ENCODE peak calls at places on chromosome 5, in seven cellular contexts. Q is keratinocyte, P is neuronal stem cell, V is lower lobe of right lung, B is spleen, K is mesendoderm, N is left ventricle myocardium inferior. F is an unnamed sample. For H3K4me1, the result is how much of the 10 kb centered on the place peaks cover.

GRCh38 chr5:136992796-136993489 is 506.2 kb downstream of the SPOCK1 start:
- DNase-seq in Q (no peak), P (no peak), V (no peak), B (no peak), K (no peak), N (no peak), F (no peak)

GRCh38 chr5:108295588-108296368 is 86.1 kb downstream of the FBXL17 start:
- DNase-seq in Q (no peak), P (no peak), V (no peak), B (no peak), K (no peak), N (no peak), F (no peak)

GRCh38 chr5:54514269-54514668 is 3.3 kb upstream of the SNX18 start:
- DNase-seq in Q (no peak), P (no peak), V (no peak), B (no peak), K (peak), N (no peak), F (no peak)

GRCh38 chr5:98736753-98737152 is 36.7 kb upstream of the RGMB start:
- DNase-seq in Q (no peak), P (no peak), V (no peak), B (no peak), K (no peak), N (no peak), F (no peak)

GRCh38 chr5:128645582-128645981 is 107.5 kb upstream of the FBN2 start:
- DNase-seq in Q (no peak), P (no peak), V (no peak), B (no peak), K (no peak), N (no peak), F (no peak)

GRCh38 chr5:65663804-65664521 is 39.1 kb downstream of the SHLD3 start:
- DNase-seq in Q (no peak), P (peak), V (no peak), B (no peak), K (peak), N (no peak), F (peak)

GRCh38 chr5:95818181-95819147 is 4.1 kb downstream of the GLRX start:
- DNase-seq in Q (no peak), P (no peak), V (peak), B (peak), K (no peak), N (no peak), F (no peak)

GRCh38 chr5:169805937-169806700 is 169.0 kb downstream of the DOCK2 start:
- DNase-seq in Q (no peak), P (no peak), V (no peak), B (no peak), K (no peak), N (no peak), F (no peak)

GRCh38 chr5:74639538-74640449 is 734 bp downstream of the ENC1 start:
- DNase-seq in Q (no peak), P (no peak), V (peak), B (no peak), K (peak), N (peak), F (no peak)

GRCh38 chr5:135174315-135175096 is 140.5 kb upstream of the PITX1 start:
- DNase-seq in Q (no peak), P (no peak), V (no peak), B (no peak), K (peak), N (no peak), F (no peak)

GRCh38 chr5:145830594-145830993 is 4.5 kb downstream of the PRELID2 start:
- DNase-seq in Q (no peak), P (no peak), V (no peak), B (no peak), K (no peak), N (no peak), F (no peak)

GRCh38 chr5:109105631-109106267 is 304.0 kb downstream of the PJA2 start:
- DNase-seq in Q (no peak), P (no peak), V (no peak), B (no peak), K (peak), N (no peak), F (no peak)

GRCh38 chr5:109316631-109317030 is 93.1 kb downstream of the PJA2 start:
- DNase-seq in Q (no peak), P (no peak), V (no peak), B (no peak), K (no peak), N (no peak), F (no peak)

GRCh38 chr5:82821978-82822927 is 254.9 kb downstream of the TMEM167A start:
- DNase-seq in Q (no peak), P (no peak), V (no peak), B (no peak), K (peak), N (no peak), F (no peak)

GRCh38 chr5:177523711-177524538 is 7.2 kb upstream of the DDX41 start:
- DNase-seq in Q (no peak), P (no peak), V (no peak), B (peak), K (no peak), N (peak), F (no peak)

GRCh38 chr5:154446183-154447073 is 631 bp downstream of the SAP30L start:
- DNase-seq in Q (no peak), P (peak), V (peak), B (peak), K (peak), N (peak), F (no peak)

GRCh38 chr5:100644206-100644605 is 109.0 kb downstream of the FAM174A start:
- DNase-seq in Q (no peak), P (no peak), V (no peak), B (no peak), K (peak), N (no peak), F (no peak)

GRCh38 chr5:33675958-33676464 is 215.8 kb downstream of the ADAMTS12 start:
- DNase-seq in Q (no peak), P (no peak), V (no peak), B (no peak), K (no peak), N (no peak), F (no peak)

GRCh38 chr5:105508519-105508918 is 1945.9 kb upstream of the NUDT12 start:
- DNase-seq in Q (no peak), P (no peak), V (no peak), B (no peak), K (no peak), N (no peak), F (no peak)

GRCh38 chr5:130099001-130099400 is 194.7 kb downstream of the CHSY3 start:
- DNase-seq in Q (no peak), P (no peak), V (no peak), B (no peak), K (no peak), N (no peak), F (no peak)

GRCh38 chr5:37926732-37927131 is 86.9 kb upstream of the GDNF start:
- DNase-seq in Q (peak), P (no peak), V (no peak), B (no peak), K (no peak), N (no peak), F (no peak)

GRCh38 chr5:125463441-125464092 is 717.1 kb upstream of the ZNF608 start:
- DNase-seq in Q (no peak), P (no peak), V (no peak), B (no peak), K (no peak), N (no peak), F (no peak)

GRCh38 chr5:153584131-153584530 is 93.7 kb downstream of the GRIA1 start:
- DNase-seq in Q (no peak), P (no peak), V (no peak), B (no peak), K (no peak), N (no peak), F (no peak)

GRCh38 chr5:180847053-180847452 is 14.0 kb downstream of the ZFP62 start:
- DNase-seq in Q (no peak), P (no peak), V (no peak), B (no peak), K (no peak), N (no peak), F (no peak)

GRCh38 chr5:179620293-179620692 is 3.2 kb downstream of the HNRNPH1 start:
- DNase-seq in Q (no peak), P (no peak), V (no peak), B (no peak), K (no peak), N (no peak), F (no peak)

GRCh38 chr5:121182788-121183490 is 668.7 kb upstream of the FTMT start:
- DNase-seq in Q (no peak), P (no peak), V (no peak), B (no peak), K (no peak), N (no peak), F (no peak)

GRCh38 chr5:63374085-63374484 is 588.2 kb downstream of the HTR1A start:
- DNase-seq in Q (no peak), P (no peak), V (no peak), B (no peak), K (no peak), N (no peak), F (no peak)

GRCh38 chr5:32842798-32843531 is 131.8 kb downstream of the NPR3 start:
- DNase-seq in Q (peak), P (no peak), V (peak), B (no peak), K (no peak), N (no peak), F (no peak)

GRCh38 chr5:80082731-80083114 is 47.6 kb downstream of the THBS4 start:
- DNase-seq in Q (no peak), P (peak), V (peak), B (peak), K (peak), N (peak), F (peak)

DNA sequence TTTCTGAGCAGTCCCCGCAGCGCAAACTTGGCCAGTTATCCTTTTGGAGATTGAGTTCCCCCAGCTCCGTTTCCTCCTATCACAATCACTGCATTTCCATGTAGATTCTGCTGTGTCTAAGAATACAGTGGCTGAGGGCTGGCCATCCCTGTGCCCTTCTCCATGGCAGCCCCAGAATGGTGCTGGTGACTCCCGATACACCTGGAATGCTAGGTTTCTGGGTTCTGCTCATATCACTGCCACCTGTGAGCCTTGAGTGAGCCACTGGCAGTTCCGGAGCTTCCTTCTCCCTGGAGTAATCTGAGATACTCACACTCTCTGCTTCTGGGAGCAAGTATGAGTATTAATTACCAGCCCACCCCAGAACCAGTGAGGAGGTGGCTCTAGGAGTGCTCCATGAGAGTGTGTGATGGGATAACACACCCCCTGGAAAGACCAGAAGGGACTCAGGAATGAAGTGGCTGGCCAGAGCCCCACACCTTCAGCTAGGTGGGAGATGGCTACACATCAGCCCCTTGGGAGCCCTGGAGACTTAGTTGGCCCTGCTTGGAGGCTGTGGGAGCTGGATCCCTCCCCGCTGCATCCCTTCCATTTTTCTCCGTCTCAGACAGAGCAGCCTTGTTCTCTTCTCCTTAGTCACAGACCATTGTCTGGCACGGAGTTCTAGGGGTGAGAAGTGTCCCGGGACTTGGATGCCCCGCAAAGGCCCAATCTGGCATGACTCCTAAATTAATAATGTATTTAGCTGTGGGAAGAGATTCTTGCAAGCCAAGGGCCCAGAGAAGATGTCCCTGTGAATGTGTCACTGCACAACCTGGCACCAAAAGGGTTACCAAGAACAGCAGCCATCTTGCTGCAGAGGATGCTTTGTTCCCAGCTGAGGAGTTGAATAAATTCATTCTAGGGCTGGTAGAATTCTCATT is 4.9 kb downstream of the PCDHGC5 start:
- DNase-seq in Q (no peak), P (no peak), V (no peak), B (no peak), K (no peak), N (no peak), F (no peak)
- H3K4me1 ChIP-seq in Q (under half), P (under half), V (under half), B (under half), K (under half), N (under half), F (under half)

GRCh38 chr5:132830436-132831094 is at the start of gene SHROOM1:
- DNase-seq in Q (no peak), P (no peak), V (peak), B (peak), K (peak), N (peak), F (no peak)
- H3K4me1 ChIP-seq in Q (under half), P (under half), V (under half), B (under half), K (under half), N (under half), F (under half)

DNA sequence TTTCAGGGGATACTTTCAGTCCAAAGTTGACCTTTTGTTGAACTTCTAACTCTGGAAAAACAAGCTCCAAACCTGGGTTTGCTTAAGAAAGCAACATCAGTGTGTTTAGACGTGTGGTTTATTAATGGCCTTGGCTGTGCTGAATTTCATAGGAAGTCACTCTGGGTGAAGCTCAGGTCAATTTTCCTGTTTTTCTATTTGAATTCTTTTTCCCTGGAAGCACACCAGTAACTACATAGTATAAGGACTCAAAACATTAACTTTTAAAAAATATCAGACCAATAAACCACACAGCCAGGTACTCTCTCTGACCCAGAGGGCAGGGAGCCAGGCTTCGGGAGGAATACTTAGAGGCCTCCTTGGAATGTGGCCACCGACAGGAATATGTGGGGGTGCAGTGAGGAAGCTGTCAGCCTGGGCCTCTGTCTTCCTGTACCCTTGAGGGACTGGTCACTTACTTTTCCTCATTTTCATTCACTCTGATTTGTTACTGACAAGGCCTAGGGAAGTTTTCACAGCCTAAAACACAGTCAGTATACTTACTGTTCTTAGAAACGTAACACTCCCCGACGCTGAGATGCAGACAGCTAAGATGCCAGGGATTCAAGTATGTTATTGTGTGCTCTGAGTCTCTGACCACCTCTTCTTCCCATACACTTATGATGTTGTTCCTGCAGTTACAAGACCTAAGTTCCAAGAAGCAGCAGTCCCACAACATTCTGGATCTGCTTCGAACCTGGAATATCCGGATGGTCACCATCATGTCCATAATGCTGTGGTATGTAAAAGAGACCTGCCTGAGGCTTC is 18.9 kb downstream of the SLC22A5 start:
- DNase-seq in Q (no peak), P (no peak), V (no peak), B (no peak), K (no peak), N (no peak), F (no peak)
- H3K4me1 ChIP-seq in Q (under half), P (under half), V (half or more), B (under half), K (under half), N (half or more), F (under half)

GRCh38 chr5:72281430-72281763 is 38.6 kb downstream of the MRPS27 start:
- DNase-seq in Q (no peak), P (no peak), V (no peak), B (no peak), K (no peak), N (no peak), F (no peak)

GRCh38 chr5:72283358-72283757 is 36.7 kb downstream of the MRPS27 start:
- DNase-seq in Q (no peak), P (no peak), V (no peak), B (no peak), K (no peak), N (no peak), F (no peak)

GRCh38 chr5:72282878-72283277 is 37.2 kb downstream of the MRPS27 start:
- DNase-seq in Q (no peak), P (no peak), V (no peak), B (no peak), K (no peak), N (no peak), F (no peak)

GRCh38 chr5:72280655-72281069 is 39.4 kb downstream of the MRPS27 start:
- DNase-seq in Q (no peak), P (no peak), V (no peak), B (no peak), K (peak), N (no peak), F (no peak)

GRCh38 chr5:72281764-72282499 is 38.1 kb downstream of the MRPS27 start:
- DNase-seq in Q (no peak), P (no peak), V (no peak), B (no peak), K (peak), N (no peak), F (no peak)
- H3K4me1 ChIP-seq in Q (under half), P (under half), V (under half), B (under half), K (under half), N (half or more), F (under half)

GRCh38 chr5:2239237-2239910 is 356.6 kb upstream of the IRX4 start:
- DNase-seq in Q (no peak), P (no peak), V (no peak), B (no peak), K (no peak), N (no peak), F (no peak)
- H3K4me1 ChIP-seq in Q (under half), P (under half), V (under half), B (under half), K (under half), N (under half), F (under half)

GRCh38 chr5:127009784-127010183 is 20.6 kb downstream of the MARCHF3 start:
- DNase-seq in Q (no peak), P (no peak), V (no peak), B (no peak), K (no peak), N (no peak), F (no peak)

GRCh38 chr5:127007522-127007921 is 22.8 kb downstream of the MARCHF3 start:
- DNase-seq in Q (no peak), P (no peak), V (no peak), B (no peak), K (no peak), N (no peak), F (no peak)

GRCh38 chr5:127010362-127010761 is 20.0 kb downstream of the MARCHF3 start:
- DNase-seq in Q (no peak), P (no peak), V (no peak), B (no peak), K (no peak), N (no peak), F (no peak)

GRCh38 chr5:127006711-127007110 is 23.6 kb downstream of the MARCHF3 start:
- DNase-seq in Q (no peak), P (no peak), V (no peak), B (no peak), K (no peak), N (no peak), F (no peak)

DNA sequence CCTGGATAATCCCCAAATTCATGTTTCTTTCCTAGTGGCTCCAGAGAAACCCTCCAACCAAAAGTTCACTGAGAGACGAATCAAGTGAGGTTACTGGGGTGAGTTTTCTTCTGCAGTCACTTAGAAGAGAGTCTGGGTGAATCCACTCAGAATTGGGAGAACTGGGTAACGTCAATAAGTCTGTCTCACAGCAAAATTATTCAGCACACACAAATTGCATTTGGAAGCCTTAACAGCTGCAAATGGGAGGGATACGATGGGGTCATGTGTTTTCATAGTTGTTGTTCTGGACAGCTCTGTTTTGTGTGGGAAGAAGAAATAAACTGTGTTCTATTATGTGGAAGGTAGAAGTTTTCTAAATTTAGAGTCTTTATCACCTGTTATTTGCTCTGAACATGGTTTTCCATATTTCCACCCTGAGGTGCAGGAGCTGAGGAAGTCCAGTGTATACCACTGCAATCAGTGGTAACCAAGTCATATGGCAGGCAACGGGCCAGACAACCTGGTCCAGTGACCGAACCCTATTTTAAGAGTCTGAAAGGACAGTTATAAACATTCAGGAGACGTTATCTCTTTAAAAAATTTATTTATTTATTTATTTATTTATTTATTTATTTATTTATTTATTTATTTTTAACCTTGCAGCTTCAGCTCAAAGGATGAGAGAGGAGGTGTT is 21.9 kb downstream of the MARCHF3 start:
- DNase-seq in Q (no peak), P (no peak), V (no peak), B (no peak), K (no peak), N (peak), F (no peak)
- H3K4me1 ChIP-seq in Q (under half), P (under half), V (under half), B (under half), K (under half), N (half or more), F (under half)

GRCh38 chr5:59187772-59188347 is 605.0 kb downstream of the RAB3C start:
- DNase-seq in Q (no peak), P (no peak), V (no peak), B (no peak), K (no peak), N (no peak), F (no peak)
- H3K4me1 ChIP-seq in Q (under half), P (under half), V (under half), B (under half), K (under half), N (under half), F (under half)